ENCODE peak calls at places on chromosomes 2 and 18, in seven cellular contexts. One of them, this sample, is unnamed.

GRCh38 chr2:1907849-1908533 is 163.7 kb upstream of the PXDN start:
- DNase-seq in astrocyte of the spinal cord: no peak
- DNase-seq in cardiac muscle cell: no peak
- DNase-seq in HAP-1: no peak
- DNase-seq in fibroblast of mammary gland: no peak
- DNase-seq in colonic mucosa: no peak
- DNase-seq in HCT116: no peak
- DNase-seq in this sample: no peak

GRCh38 chr2:171272039-171272438 is 111.3 kb upstream of the TLK1 start:
- DNase-seq in HCT116: peak
- DNase-seq in HAP-1: no peak
- DNase-seq in colonic mucosa: peak
- DNase-seq in fibroblast of mammary gland: peak
- DNase-seq in cardiac muscle cell: no peak
- DNase-seq in astrocyte of the spinal cord: peak
- DNase-seq in this sample: peak

GRCh38 chr18:37398248-37398920 is 167.2 kb downstream of the CELF4 start:
- DNase-seq in astrocyte of the spinal cord: no peak
- DNase-seq in colonic mucosa: no peak
- DNase-seq in HAP-1: no peak
- DNase-seq in fibroblast of mammary gland: no peak
- DNase-seq in cardiac muscle cell: no peak
- DNase-seq in HCT116: no peak
- DNase-seq in this sample: no peak

GRCh38 chr18:49656098-49656591 is 94.3 kb downstream of the LIPG start:
- DNase-seq in fibroblast of mammary gland: peak
- DNase-seq in cardiac muscle cell: no peak
- DNase-seq in HCT116: peak
- DNase-seq in HAP-1: no peak
- DNase-seq in colonic mucosa: no peak
- DNase-seq in astrocyte of the spinal cord: peak
- DNase-seq in this sample: peak

GRCh38 chr2:225466891-225467604 is 67.5 kb downstream of the NYAP2 start:
- DNase-seq in fibroblast of mammary gland: no peak
- DNase-seq in HCT116: no peak
- DNase-seq in colonic mucosa: peak
- DNase-seq in HAP-1: no peak
- DNase-seq in cardiac muscle cell: no peak
- DNase-seq in astrocyte of the spinal cord: no peak
- DNase-seq in this sample: no peak

GRCh38 chr2:29106980-29107388 is 8.2 kb upstream of the CLIP4 start:
- DNase-seq in cardiac muscle cell: no peak
- DNase-seq in fibroblast of mammary gland: peak
- DNase-seq in colonic mucosa: no peak
- DNase-seq in HAP-1: no peak
- DNase-seq in HCT116: peak
- DNase-seq in astrocyte of the spinal cord: no peak
- DNase-seq in this sample: peak

GRCh38 chr2:48677450-48677849 is 59.8 kb downstream of the GTF2A1L start:
- DNase-seq in cardiac muscle cell: no peak
- DNase-seq in colonic mucosa: no peak
- DNase-seq in fibroblast of mammary gland: no peak
- DNase-seq in HAP-1: no peak
- DNase-seq in astrocyte of the spinal cord: no peak
- DNase-seq in HCT116: no peak
- DNase-seq in this sample: no peak

GRCh38 chr2:195202163-195202845 is 454.7 kb upstream of the SLC39A10 start:
- DNase-seq in astrocyte of the spinal cord: peak
- DNase-seq in HCT116: no peak
- DNase-seq in HAP-1: no peak
- DNase-seq in fibroblast of mammary gland: peak
- DNase-seq in cardiac muscle cell: no peak
- DNase-seq in colonic mucosa: no peak
- DNase-seq in this sample: no peak

GRCh38 chr2:148909114-148909513 is 34.1 kb downstream of the KIF5C start:
- DNase-seq in cardiac muscle cell: no peak
- DNase-seq in astrocyte of the spinal cord: no peak
- DNase-seq in fibroblast of mammary gland: peak
- DNase-seq in HCT116: no peak
- DNase-seq in colonic mucosa: no peak
- DNase-seq in HAP-1: no peak
- DNase-seq in this sample: peak

GRCh38 chr2:126657146-126657635 is 1.2 kb downstream of the GYPC start:
- DNase-seq in HCT116: no peak
- DNase-seq in HAP-1: peak
- DNase-seq in cardiac muscle cell: no peak
- DNase-seq in fibroblast of mammary gland: peak
- DNase-seq in astrocyte of the spinal cord: peak
- DNase-seq in colonic mucosa: peak
- DNase-seq in this sample: peak

GRCh38 chr2:164186596-164186995 is 434.7 kb downstream of the GRB14 start:
- DNase-seq in fibroblast of mammary gland: no peak
- DNase-seq in HCT116: no peak
- DNase-seq in cardiac muscle cell: no peak
- DNase-seq in HAP-1: no peak
- DNase-seq in colonic mucosa: no peak
- DNase-seq in astrocyte of the spinal cord: no peak
- DNase-seq in this sample: no peak

GRCh38 chr2:171432969-171433762 is 624 bp downstream of the METTL8 start:
- DNase-seq in HAP-1: peak
- DNase-seq in colonic mucosa: peak
- DNase-seq in HCT116: peak
- DNase-seq in fibroblast of mammary gland: peak
- DNase-seq in astrocyte of the spinal cord: peak
- DNase-seq in cardiac muscle cell: peak
- DNase-seq in this sample: peak

GRCh38 chr2:206276169-206276927 is 1.9 kb downstream of the ZDBF2 start:
- DNase-seq in astrocyte of the spinal cord: no peak
- DNase-seq in colonic mucosa: no peak
- DNase-seq in cardiac muscle cell: no peak
- DNase-seq in HCT116: no peak
- DNase-seq in HAP-1: no peak
- DNase-seq in fibroblast of mammary gland: no peak
- DNase-seq in this sample: peak

GRCh38 chr2:12824304-12824761 is 107.6 kb downstream of the TRIB2 start:
- DNase-seq in HCT116: no peak
- DNase-seq in fibroblast of mammary gland: peak
- DNase-seq in cardiac muscle cell: no peak
- DNase-seq in HAP-1: no peak
- DNase-seq in colonic mucosa: no peak
- DNase-seq in astrocyte of the spinal cord: peak
- DNase-seq in this sample: peak

GRCh38 chr2:73112913-73113633 is at the start of gene RAB11FIP5:
- DNase-seq in colonic mucosa: peak
- DNase-seq in HCT116: peak
- DNase-seq in fibroblast of mammary gland: peak
- DNase-seq in astrocyte of the spinal cord: peak
- DNase-seq in HAP-1: peak
- DNase-seq in cardiac muscle cell: peak
- DNase-seq in this sample: peak

GRCh38 chr18:76373297-76373696 is 121.7 kb downstream of the ZNF516 start:
- DNase-seq in astrocyte of the spinal cord: no peak
- DNase-seq in HAP-1: no peak
- DNase-seq in HCT116: no peak
- DNase-seq in cardiac muscle cell: no peak
- DNase-seq in colonic mucosa: no peak
- DNase-seq in fibroblast of mammary gland: no peak
- DNase-seq in this sample: no peak

GRCh38 chr18:74064510-74064909 is 83.1 kb downstream of the FBXO15 start:
- DNase-seq in HAP-1: no peak
- DNase-seq in fibroblast of mammary gland: no peak
- DNase-seq in cardiac muscle cell: no peak
- DNase-seq in HCT116: no peak
- DNase-seq in astrocyte of the spinal cord: no peak
- DNase-seq in colonic mucosa: no peak
- DNase-seq in this sample: no peak

GRCh38 chr18:31722369-31722957 is 38.1 kb upstream of the B4GALT6 start:
- DNase-seq in fibroblast of mammary gland: peak
- DNase-seq in cardiac muscle cell: peak
- DNase-seq in HAP-1: peak
- DNase-seq in colonic mucosa: peak
- DNase-seq in HCT116: peak
- DNase-seq in astrocyte of the spinal cord: peak
- DNase-seq in this sample: peak

GRCh38 chr2:177264539-177265385 is at the start of gene NFE2L2:
- DNase-seq in HCT116: peak
- DNase-seq in colonic mucosa: peak
- DNase-seq in astrocyte of the spinal cord: peak
- DNase-seq in HAP-1: peak
- DNase-seq in fibroblast of mammary gland: peak
- DNase-seq in cardiac muscle cell: peak
- DNase-seq in this sample: peak

GRCh38 chr2:115160523-115161521 is 718.4 kb downstream of the DPP10 start:
- DNase-seq in fibroblast of mammary gland: no peak
- DNase-seq in HCT116: no peak
- DNase-seq in astrocyte of the spinal cord: no peak
- DNase-seq in colonic mucosa: peak
- DNase-seq in cardiac muscle cell: peak
- DNase-seq in HAP-1: peak
- DNase-seq in this sample: no peak
- H3K4me3 ChIP-seq in fibroblast of mammary gland: no peak
- H3K4me3 ChIP-seq in HCT116: no peak
- H3K4me3 ChIP-seq in astrocyte of the spinal cord: no peak
- H3K4me3 ChIP-seq in colonic mucosa: peak
- H3K4me3 ChIP-seq in cardiac muscle cell: peak
- H3K4me3 ChIP-seq in HAP-1: peak
- H3K4me3 ChIP-seq in this sample: no peak

DNA sequence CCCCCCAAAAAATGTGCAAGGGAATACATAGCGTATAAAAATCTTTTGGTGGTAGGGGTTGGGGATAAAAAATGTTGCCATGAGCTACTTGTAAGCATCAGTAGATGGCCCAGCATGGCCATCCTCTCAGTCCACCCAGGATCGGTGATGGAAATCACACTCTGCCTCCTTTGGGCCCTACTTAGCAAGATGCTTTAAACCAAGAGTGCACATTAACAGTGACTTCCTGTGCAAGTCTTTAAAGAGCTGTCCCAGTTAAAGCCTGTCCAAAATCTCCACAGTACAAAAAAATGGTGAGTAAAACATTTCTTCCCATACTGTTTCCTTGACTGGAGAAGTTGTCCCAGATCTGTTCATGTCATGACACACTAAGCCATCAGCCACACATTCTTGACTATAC is 18.0 kb downstream of the ANKRD44 start:
- DNase-seq in HCT116: no peak
- DNase-seq in HAP-1: no peak
- DNase-seq in colonic mucosa: no peak
- DNase-seq in astrocyte of the spinal cord: no peak
- DNase-seq in cardiac muscle cell: no peak
- DNase-seq in fibroblast of mammary gland: no peak
- DNase-seq in this sample: no peak
- H3K4me3 ChIP-seq in HCT116: no peak
- H3K4me3 ChIP-seq in HAP-1: no peak
- H3K4me3 ChIP-seq in colonic mucosa: no peak
- H3K4me3 ChIP-seq in astrocyte of the spinal cord: no peak
- H3K4me3 ChIP-seq in cardiac muscle cell: no peak
- H3K4me3 ChIP-seq in fibroblast of mammary gland: no peak
- H3K4me3 ChIP-seq in this sample: no peak

DNA sequence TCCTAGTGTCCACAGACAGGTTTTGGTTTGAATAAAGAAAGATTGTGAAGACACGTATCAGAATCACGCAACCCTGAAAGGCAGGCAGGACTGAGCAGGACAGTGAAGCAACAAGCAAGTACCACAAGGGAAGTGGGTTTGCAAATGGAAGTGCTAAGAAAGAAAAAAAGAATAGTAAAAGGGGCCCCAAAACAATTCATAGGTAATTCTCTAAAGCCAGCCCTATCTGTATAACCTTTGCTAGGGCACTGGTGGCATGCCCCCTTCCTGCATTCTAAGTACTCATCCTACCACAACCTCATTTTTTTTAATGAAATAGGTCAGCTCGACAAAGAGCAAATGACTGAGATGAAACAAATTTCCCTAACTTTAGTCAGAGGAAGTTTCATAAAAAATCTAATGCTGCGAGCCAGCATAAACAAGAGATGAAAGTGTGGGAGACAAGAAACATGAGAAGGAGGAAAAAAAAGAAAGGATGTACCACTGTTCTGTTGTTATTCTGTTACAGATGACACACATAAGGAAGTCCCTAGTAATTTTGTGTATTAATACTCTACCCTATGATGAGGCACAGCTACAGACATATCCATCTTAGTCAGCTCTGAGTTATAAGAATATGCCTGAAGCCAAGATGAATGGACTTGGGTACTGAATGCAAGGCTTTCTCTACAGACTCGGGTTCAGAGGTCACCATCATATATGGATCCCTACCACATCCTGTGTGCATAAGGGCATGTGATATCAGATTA is 32.2 kb downstream of the IKZF2 start:
- DNase-seq in astrocyte of the spinal cord: peak
- DNase-seq in fibroblast of mammary gland: peak
- DNase-seq in HCT116: no peak
- DNase-seq in cardiac muscle cell: no peak
- DNase-seq in colonic mucosa: no peak
- DNase-seq in HAP-1: no peak
- DNase-seq in this sample: peak
- H3K4me3 ChIP-seq in astrocyte of the spinal cord: no peak
- H3K4me3 ChIP-seq in fibroblast of mammary gland: no peak
- H3K4me3 ChIP-seq in HCT116: no peak
- H3K4me3 ChIP-seq in cardiac muscle cell: no peak
- H3K4me3 ChIP-seq in colonic mucosa: no peak
- H3K4me3 ChIP-seq in HAP-1: no peak
- H3K4me3 ChIP-seq in this sample: no peak

GRCh38 chr2:181106789-181107418 is 126.5 kb downstream of the UBE2E3 start:
- DNase-seq in cardiac muscle cell: no peak
- DNase-seq in astrocyte of the spinal cord: peak
- DNase-seq in fibroblast of mammary gland: peak
- DNase-seq in colonic mucosa: no peak
- DNase-seq in HCT116: peak
- DNase-seq in HAP-1: no peak
- DNase-seq in this sample: peak
- H3K4me3 ChIP-seq in cardiac muscle cell: no peak
- H3K4me3 ChIP-seq in astrocyte of the spinal cord: no peak
- H3K4me3 ChIP-seq in fibroblast of mammary gland: no peak
- H3K4me3 ChIP-seq in colonic mucosa: no peak
- H3K4me3 ChIP-seq in HCT116: no peak
- H3K4me3 ChIP-seq in HAP-1: no peak
- H3K4me3 ChIP-seq in this sample: no peak

GRCh38 chr2:674319-674985 is 2.8 kb downstream of the TMEM18 start:
- DNase-seq in HAP-1: no peak
- DNase-seq in colonic mucosa: no peak
- DNase-seq in fibroblast of mammary gland: peak
- DNase-seq in astrocyte of the spinal cord: no peak
- DNase-seq in cardiac muscle cell: no peak
- DNase-seq in HCT116: no peak
- DNase-seq in this sample: no peak
- H3K4me3 ChIP-seq in HAP-1: no peak
- H3K4me3 ChIP-seq in colonic mucosa: no peak
- H3K4me3 ChIP-seq in fibroblast of mammary gland: no peak
- H3K4me3 ChIP-seq in astrocyte of the spinal cord: no peak
- H3K4me3 ChIP-seq in cardiac muscle cell: no peak
- H3K4me3 ChIP-seq in HCT116: no peak
- H3K4me3 ChIP-seq in this sample: no peak

This sample was measured in fibroblast of villous mesenchyme.